ENCODE peak calls at places on chromosomes 16 and 17, in five cellular contexts. O is HCT116, J is hepatocyte, X is GM23248, H is SK-N-SH. N is an unnamed sample.
A peak's percentile ranks its signal among the peaks of the same experiment; 100 is the strongest.

GRCh38 chr16:30092373-30093010 is 768 bp upstream of the TBX6 start:
- DNase-seq in X (peak; percentile 79), H (peak; percentile 94), J (peak; percentile 68), O (peak; percentile 56), N (peak; percentile 94)

GRCh38 chr17:57935833-57936807 is 19.1 kb downstream of the CUEDC1 start:
- DNase-seq in X (peak; percentile 77), O (no peak), H (peak; percentile 70), J (no peak), N (peak; percentile 48)

GRCh38 chr16:51762081-51762995 is 611.3 kb upstream of the SALL1 start:
- DNase-seq in O (no peak), H (peak; percentile 76), J (peak; percentile 93), X (peak; percentile 89), N (peak; percentile 87)

GRCh38 chr16:16940351-16940750 is 530.4 kb downstream of the XYLT1 start:
- DNase-seq in O (no peak), J (no peak), H (no peak), X (no peak), N (peak; percentile 53)

GRCh38 chr16:80285089-80285488 is 255.7 kb upstream of the DYNLRB2 start:
- DNase-seq in H (no peak), J (peak; percentile 39), X (peak; percentile 93), O (no peak), N (no peak)

GRCh38 chr17:66514227-66514806 is 211.9 kb downstream of the PRKCA start:
- DNase-seq in J (no peak), X (peak; percentile 85), O (no peak), H (no peak), N (no peak)

GRCh38 chr17:78561166-78561565 is 16.0 kb downstream of the DNAH17 start:
- DNase-seq in J (no peak), O (no peak), H (no peak), X (no peak), N (no peak)

GRCh38 chr17:79039171-79039570 is 15.2 kb downstream of the C1QTNF1 start:
- DNase-seq in X (no peak), H (no peak), O (no peak), J (no peak), N (no peak)

GRCh38 chr16:89315791-89316581 is 98.5 kb downstream of the ZNF778 start:
- DNase-seq in J (no peak), O (no peak), H (no peak), X (peak; percentile 86), N (no peak)

GRCh38 chr16:50741225-50741807 is 570 bp upstream of the CYLD start:
- DNase-seq in H (no peak), O (no peak), X (peak; percentile 61), J (peak; percentile 17), N (peak; percentile 28)

GRCh38 chr16:67311607-67312449 is 14.7 kb downstream of the KCTD19 start:
- DNase-seq in J (peak; percentile 74), X (peak; percentile 99), H (peak; percentile 21), O (peak; percentile 70), N (no peak)

GRCh38 chr16:14509055-14509454 is 121.0 kb downstream of the PARN start:
- DNase-seq in X (peak; percentile 78), J (no peak), O (no peak), H (no peak), N (no peak)

GRCh38 chr17:37089998-37090397 is 141.2 kb downstream of the AATF start:
- DNase-seq in O (no peak), J (no peak), X (no peak), H (no peak), N (no peak)

GRCh38 chr16:27366687-27367462 is 35.1 kb upstream of the IL21R start:
- DNase-seq in H (peak; percentile 21), X (peak; percentile 38), O (no peak), J (no peak), N (no peak)

GRCh38 chr16:11446566-11447119 is 101.4 kb downstream of the RMI2 start:
- DNase-seq in J (no peak), X (no peak), O (no peak), H (peak; percentile 12), N (no peak)

GRCh38 chr17:35934760-35935159 is 4.2 kb upstream of the RDM1 start:
- DNase-seq in J (no peak), O (no peak), X (peak; percentile 34), H (no peak), N (no peak)

GRCh38 chr17:79654960-79655382 is 44.1 kb upstream of the RBFOX3 start:
- DNase-seq in O (no peak), J (no peak), H (peak; percentile 17), X (no peak), N (no peak)

GRCh38 chr16:58459344-58460218 is 40.4 kb upstream of the NDRG4 start:
- DNase-seq in J (no peak), X (peak; percentile 76), O (peak; percentile 67), H (no peak), N (no peak)

GRCh38 chr17:65841116-65841515 is 279.7 kb upstream of the AXIN2 start:
- DNase-seq in O (no peak), H (no peak), J (no peak), X (no peak), N (no peak)

GRCh38 chr16:76222087-76222486 is 55.1 kb upstream of the CNTNAP4 start:
- DNase-seq in H (no peak), J (no peak), O (no peak), X (no peak), N (no peak)

GRCh38 chr16:48366165-48367093 is 18.8 kb downstream of the SIAH1 start:
- DNase-seq in J (peak; percentile 73), X (peak; percentile 93), H (peak; percentile 46), O (peak; percentile 80), N (peak; percentile 76)

GRCh38 chr17:4175921-4176802 is 33.2 kb downstream of the CYB5D2 start:
- DNase-seq in X (no peak), J (no peak), O (no peak), H (no peak), N (no peak)

GRCh38 chr16:66695935-66696668 is 441 bp downstream of the CMTM4 start:
- DNase-seq in H (no peak), X (no peak), J (peak; percentile 73), O (no peak), N (peak; percentile 68)

GRCh38 chr16:1610841-1611653 is 825 bp downstream of the IFT140 start:
- DNase-seq in X (peak; percentile 42), J (no peak), H (no peak), O (no peak), N (no peak)

GRCh38 chr17:7237761-7238417 is 1.4 kb downstream of the PHF23 start:
- DNase-seq in O (no peak), X (peak; percentile 77), H (peak; percentile 83), J (peak; percentile 92), N (peak; percentile 91)

GRCh38 chr17:82846061-82846691 is 6.4 kb upstream of the ZNF750 start:
- DNase-seq in O (no peak), H (no peak), J (no peak), X (no peak), N (no peak)

GRCh38 chr17:76292567-76292966 is 15.5 kb downstream of the QRICH2 start:
- DNase-seq in X (no peak), J (no peak), H (no peak), O (no peak), N (no peak)

GRCh38 chr16:20610892-20611349 is 34.8 kb upstream of the ACSM2B start:
- DNase-seq in H (no peak), J (no peak), X (no peak), O (no peak), N (no peak)

GRCh38 chr17:74295625-74296547 is 21.9 kb downstream of the DNAI2 start:
- DNase-seq in O (no peak), H (no peak), J (peak; percentile 80), X (peak; percentile 40), N (no peak)

GRCh38 chr16:89764711-89765201 is 43.4 kb downstream of the ZNF276 start:
- DNase-seq in H (no peak), X (no peak), O (no peak), J (no peak), N (no peak)

GRCh38 chr17:59842901-59843652 is 49.7 kb downstream of the TUBD1 start:
- DNase-seq in H (no peak), J (peak; percentile 77), O (peak; percentile 96), X (peak; percentile 95), N (peak; percentile 31)

GRCh38 chr17:72387969-72388368 is 267.1 kb downstream of the SOX9 start:
- DNase-seq in X (no peak), H (no peak), O (no peak), J (no peak), N (no peak)

GRCh38 chr17:40600486-40601046 is 35.3 kb upstream of the CCR7 start:
- DNase-seq in H (no peak), O (peak; percentile 6), X (no peak), J (no peak), N (no peak)

GRCh38 chr17:41131979-41132378 is 8.0 kb upstream of the KRTAP4-12 start:
- DNase-seq in J (no peak), O (peak; percentile 77), X (peak; percentile 51), H (no peak), N (no peak)

GRCh38 chr16:21130811-21131210 is 19.8 kb downstream of the DNAH3 start:
- DNase-seq in X (no peak), O (no peak), J (no peak), H (no peak), N (peak; percentile 58)

GRCh38 chr17:59752922-59753321 is 45.5 kb downstream of the VMP1 start:
- DNase-seq in O (no peak), H (no peak), J (no peak), X (no peak), N (no peak)

GRCh38 chr17:28888832-28889231 is 8.7 kb downstream of the FLOT2 start:
- DNase-seq in X (no peak), J (no peak), O (no peak), H (no peak), N (no peak)

GRCh38 chr16:31088459-31089183 is at the start of gene PRSS53:
- DNase-seq in H (no peak), X (no peak), J (no peak), O (no peak), N (no peak)

GRCh38 chr17:33725675-33726271 is 432.7 kb upstream of the ASIC2 start:
- DNase-seq in O (no peak), X (peak; percentile 48), J (peak; percentile 65), H (peak; percentile 70), N (peak; percentile 81)
- TF ChIP-seq EZH2phosphoT487 in O (no peak), X (no peak), J (no peak), H (no peak), N (no peak)

GRCh38 chr16:24382929-24383328 is 126.8 kb downstream of the CACNG3 start:
- DNase-seq in X (no peak), O (no peak), H (no peak), J (no peak), N (peak; percentile 58)
- TF ChIP-seq EZH2phosphoT487 in X (no peak), O (no peak), H (no peak), J (no peak), N (no peak)

GRCh38 chr16:6562985-6563384 is 769.7 kb upstream of the RBFOX1 start:
- DNase-seq in J (no peak), H (no peak), O (no peak), X (no peak), N (no peak)
- TF ChIP-seq EZH2phosphoT487 in J (no peak), H (no peak), O (no peak), X (no peak), N (no peak)

GRCh38 chr16:64094992-64095579 is 1026.8 kb downstream of the CDH11 start:
- DNase-seq in X (peak; percentile 69), J (no peak), O (no peak), H (no peak), N (no peak)
- TF ChIP-seq EZH2phosphoT487 in X (no peak), J (no peak), O (no peak), H (no peak), N (no peak)

DNA sequence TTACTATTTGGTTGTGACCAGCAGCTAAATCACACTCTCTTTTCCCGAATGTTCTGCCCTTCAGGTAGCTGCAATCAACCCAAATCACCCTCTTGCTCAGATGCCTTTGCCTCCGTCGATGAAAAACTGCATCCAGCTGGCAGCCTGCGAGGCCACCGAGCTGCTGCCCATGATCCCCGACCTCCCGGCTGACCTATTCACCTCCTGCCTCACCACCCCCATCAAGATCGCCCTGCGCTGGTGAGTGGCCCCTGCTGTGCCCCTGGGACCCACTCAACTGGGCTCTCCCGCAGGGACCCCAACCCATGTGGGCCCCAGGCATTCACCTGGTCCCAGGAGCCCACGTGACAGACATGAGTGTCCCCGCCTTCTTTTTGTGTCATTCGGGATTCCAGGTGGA is 209.3 kb downstream of the RPTOR start:
- DNase-seq in X (no peak), J (no peak), O (no peak), H (no peak), N (no peak)
- TF ChIP-seq EZH2phosphoT487 in X (no peak), J (no peak), O (no peak), H (no peak), N (no peak)